ENCODE peak calls at places on chromosomes 1 and 21, in six cellular contexts. L, W, V, T, C and U are unnamed samples.

GRCh38 chr21:40837456-40837855 is 9.5 kb downstream of the DSCAM start:
- DNase-seq in V (no peak), C (no peak), L (no peak), T (no peak), W (no peak), U (no peak)

GRCh38 chr1:225768662-225769426 is 8.8 kb upstream of the SRP9 start:
- DNase-seq in L (no peak), T (peak), C (no peak), W (no peak), V (no peak), U (no peak)

GRCh38 chr1:190258003-190258402 is 219.7 kb downstream of the BRINP3 start:
- DNase-seq in V (no peak), L (no peak), W (no peak), T (no peak), C (no peak), U (no peak)

GRCh38 chr1:116571215-116571919 is 541 bp upstream of the CD58 start:
- DNase-seq in L (no peak), V (peak), T (no peak), C (no peak), W (no peak), U (no peak)

GRCh38 chr1:26164036-26164927 is 4.5 kb downstream of the C1orf232 start:
- DNase-seq in V (no peak), W (no peak), L (peak), T (no peak), C (peak), U (peak)

GRCh38 chr1:160567858-160568682 is 11.2 kb downstream of the CD84 start:
- DNase-seq in T (no peak), L (no peak), V (no peak), W (no peak), C (no peak), U (peak)

GRCh38 chr1:54249798-54250497 is 50.0 kb downstream of the MRPL37 start:
- DNase-seq in T (peak), C (no peak), W (no peak), L (peak), V (no peak), U (no peak)

GRCh38 chr1:158035976-158036583 is 42.6 kb downstream of the KIRREL1 start:
- DNase-seq in W (no peak), C (peak), V (peak), T (peak), L (peak), U (no peak)

GRCh38 chr1:42035205-42035829 is 116.6 kb upstream of the HIVEP3 start:
- DNase-seq in W (peak), L (peak), C (peak), V (peak), T (peak), U (peak)